ENCODE peak calls at places on chromosomes 7 and 10, in seven cellular contexts. M is AG08395; J is body of pancreas; Q is foreskin melanocyte; F is mammary epithelial cell; H is germinal center; B is CD4-positive, CD25-positive, alpha-beta regulatory T cell. P is an unnamed sample.

GRCh38 chr7:112167144-112167543 is 39.1 kb downstream of the DOCK4 start:
- DNase-seq in M (no peak), J (no peak), Q (no peak), F (no peak), H (no peak), B (no peak), P (no peak)

GRCh38 chr7:141074162-141074989 is 512 bp downstream of the TMEM178B start:
- DNase-seq in M (no peak), J (peak; percentile 23), Q (no peak), F (no peak), H (peak; percentile 20), B (no peak), P (peak; percentile 48)

GRCh38 chr10:86586516-86586915 is 64.9 kb upstream of the WAPL start:
- DNase-seq in M (no peak), J (no peak), Q (no peak), F (no peak), H (no peak), B (no peak), P (no peak)

GRCh38 chr7:27875832-27876231 is 135.9 kb downstream of the TAX1BP1 start:
- DNase-seq in M (no peak), J (no peak), Q (no peak), F (no peak), H (no peak), B (no peak), P (no peak)

GRCh38 chr10:110852255-110852896 is 19.4 kb upstream of the PDCD4 start:
- DNase-seq in M (no peak), J (peak; percentile 77), Q (no peak), F (peak; percentile 99), H (no peak), B (no peak), P (no peak)

GRCh38 chr10:28714401-28715053 is 37.2 kb downstream of the BAMBI start:
- DNase-seq in M (no peak), J (no peak), Q (no peak), F (no peak), H (no peak), B (no peak), P (no peak)

GRCh38 chr10:21496285-21497176 is 29.0 kb downstream of the SKIDA1 start:
- DNase-seq in M (no peak), J (peak; percentile 39), Q (peak; percentile 15), F (peak; percentile 46), H (peak; percentile 68), B (peak; percentile 60), P (peak; percentile 77)

GRCh38 chr7:50584793-50585399 is 19.7 kb upstream of the DDC start:
- DNase-seq in M (no peak), J (peak; percentile 71), Q (no peak), F (peak; percentile 98), H (no peak), B (no peak), P (no peak)

GRCh38 chr7:101952355-101953247 is 135.2 kb downstream of the CUX1 start:
- DNase-seq in M (peak; percentile 87), J (no peak), Q (no peak), F (peak; percentile 24), H (no peak), B (no peak), P (no peak)

GRCh38 chr7:83478601-83479000 is 170.3 kb downstream of the SEMA3E start:
- DNase-seq in M (no peak), J (no peak), Q (no peak), F (no peak), H (no peak), B (no peak), P (no peak)

GRCh38 chr7:150756858-150757257 is 19.6 kb downstream of the GIMAP5 start:
- DNase-seq in M (no peak), J (no peak), Q (no peak), F (no peak), H (no peak), B (peak; percentile 70), P (peak; percentile 49)

GRCh38 chr7:113204415-113204814 is 86.1 kb upstream of the SMIM30 start:
- DNase-seq in M (no peak), J (no peak), Q (no peak), F (no peak), H (no peak), B (no peak), P (no peak)

GRCh38 chr7:128108129-128108528 is 76.9 kb upstream of the LRRC4 start:
- DNase-seq in M (no peak), J (no peak), Q (no peak), F (no peak), H (no peak), B (no peak), P (no peak)

P was measured in cardiac muscle cell.